ENCODE peak calls at places on chromosomes 4 and X, in nine cellular contexts. I is PC-3, U is WTC11, R is kidney epithelial cell, X is psoas muscle, F is A673, B is neural crest cell, Y is fibroblast of lung, C is HFFc6. S is an unnamed sample.

GRCh38 chr4:159434496-159435241 is 331.8 kb downstream of the RAPGEF2 start:
- DNase-seq in C (peak), U (no peak), X (no peak), F (peak), B (no peak), R (no peak), Y (peak), I (peak), S (no peak)

GRCh38 chr4:68948985-68949384 is 2.6 kb downstream of the UGT2A3 start:
- DNase-seq in B (no peak), I (no peak), C (no peak), X (no peak), F (no peak), U (no peak), Y (no peak), R (no peak), S (no peak)

GRCh38 chr4:16269742-16270522 is 43.7 kb upstream of the TAPT1 start:
- DNase-seq in C (peak), F (no peak), U (no peak), Y (peak), B (no peak), I (peak), X (no peak), R (no peak), S (no peak)

GRCh38 chr4:38290360-38290759 is 330.2 kb downstream of the PTTG2 start:
- DNase-seq in Y (peak), U (no peak), F (peak), B (no peak), R (no peak), X (no peak), C (no peak), I (peak), S (no peak)

GRCh38 chr4:90061881-90062280 is 65.3 kb upstream of the CCSER1 start:
- DNase-seq in I (peak), F (no peak), C (no peak), Y (no peak), X (no peak), R (no peak), U (no peak), B (no peak), S (no peak)

GRCh38 chrX:63934160-63934559 is 149.1 kb upstream of the ARHGEF9 start:
- DNase-seq in Y (no peak), U (no peak), F (no peak), C (no peak), B (no peak), I (no peak), R (no peak), X (no peak), S (no peak)

GRCh38 chr4:182928061-182928460 is 10.9 kb upstream of the DCTD start:
- DNase-seq in I (no peak), Y (no peak), B (no peak), C (no peak), R (no peak), F (peak), U (peak), X (no peak), S (no peak)

GRCh38 chrX:21740329-21741274 is 17.3 kb downstream of the SMPX start:
- DNase-seq in Y (peak), U (no peak), I (no peak), R (no peak), B (no peak), C (no peak), X (peak), F (peak), S (no peak)

GRCh38 chrX:39859991-39860861 is 237.5 kb downstream of the BCOR start:
- DNase-seq in U (peak), I (peak), R (peak), X (no peak), C (peak), F (no peak), B (no peak), Y (peak), S (no peak)

GRCh38 chr4:34939073-34939472 is 1305.2 kb downstream of the ARAP2 start:
- DNase-seq in C (no peak), X (no peak), U (no peak), R (no peak), Y (no peak), F (no peak), B (no peak), I (no peak), S (no peak)

GRCh38 chrX:153379971-153380581 is 21.1 kb downstream of the PNMA6E start:
- DNase-seq in X (no peak), I (no peak), Y (no peak), B (no peak), F (peak), R (no peak), U (no peak), C (no peak), S (no peak)

GRCh38 chrX:12992544-12993118 is 17.7 kb downstream of the TMSB4X start:
- DNase-seq in I (no peak), C (no peak), Y (no peak), R (no peak), B (no peak), U (no peak), F (no peak), X (no peak), S (no peak)

GRCh38 chr4:147388016-147388415 is 92.9 kb upstream of the EDNRA start:
- DNase-seq in Y (no peak), X (no peak), F (no peak), I (no peak), R (no peak), U (no peak), C (no peak), B (no peak), S (no peak)

GRCh38 chr4:5802565-5802964 is 90.3 kb downstream of the CRMP1 start:
- DNase-seq in X (no peak), C (no peak), R (no peak), U (no peak), F (no peak), B (no peak), Y (no peak), I (no peak), S (no peak)

GRCh38 chr4:23455482-23455881 is 434.4 kb downstream of the PPARGC1A start:
- DNase-seq in B (peak), R (no peak), C (no peak), U (peak), X (no peak), F (no peak), I (peak), Y (peak), S (peak)

GRCh38 chrX:69072486-69073006 is 92.7 kb downstream of the PJA1 start:
- DNase-seq in I (no peak), U (no peak), B (no peak), R (no peak), C (no peak), Y (no peak), F (no peak), X (no peak), S (no peak)

GRCh38 chr4:7988437-7988836 is 48.8 kb upstream of the AFAP1 start:
- DNase-seq in B (no peak), C (peak), I (peak), X (no peak), F (no peak), U (no peak), Y (peak), R (no peak), S (no peak)

GRCh38 chrX:154517101-154517781 is 1.2 kb upstream of the FAM3A start:
- DNase-seq in C (no peak), F (no peak), X (no peak), Y (peak), B (no peak), R (no peak), I (no peak), U (peak), S (peak)

GRCh38 chr4:118318931-118319330 is 33.9 kb downstream of the PRSS12 start:
- DNase-seq in R (no peak), C (no peak), I (no peak), Y (no peak), B (no peak), F (no peak), X (no peak), U (no peak), S (no peak)

GRCh38 chrX:71859637-71860036 is 51.0 kb upstream of the NHSL2 start:
- DNase-seq in F (peak), R (no peak), Y (peak), B (peak), X (no peak), I (peak), C (peak), U (no peak), S (peak)

GRCh38 chrX:77937291-77937690 is 26.8 kb downstream of the ATP7A start:
- DNase-seq in I (peak), B (no peak), C (peak), R (no peak), U (no peak), X (no peak), F (no peak), Y (peak), S (no peak)

GRCh38 chr4:77284036-77284435 is 127.0 kb downstream of the CCNG2 start:
- DNase-seq in C (no peak), B (no peak), X (no peak), F (no peak), I (no peak), R (no peak), U (no peak), Y (no peak), S (no peak)

GRCh38 chr4:14877246-14878220 is 124.7 kb upstream of the CPEB2 start:
- DNase-seq in Y (no peak), C (no peak), R (no peak), F (peak), X (no peak), U (no peak), I (no peak), B (no peak), S (no peak)

DNA sequence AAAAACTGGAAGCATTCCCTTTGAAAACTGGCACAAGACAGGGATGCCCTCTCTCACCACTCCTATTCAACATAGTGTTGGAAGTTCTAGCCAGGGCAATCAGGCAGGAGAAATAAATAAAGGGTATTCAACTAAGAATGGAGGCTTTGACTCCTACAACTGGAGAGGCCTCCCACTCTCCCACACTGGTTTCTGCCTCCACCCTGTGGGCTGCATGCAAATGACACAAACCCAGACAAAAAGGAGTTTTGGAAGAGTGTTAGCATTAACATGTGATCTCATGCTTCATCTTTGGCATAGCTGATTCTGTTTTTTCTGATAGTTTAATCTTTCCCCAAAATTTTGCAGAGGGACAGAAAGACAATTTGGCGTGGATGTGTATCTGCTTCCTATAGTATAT is 80.8 kb upstream of the IQCM start:
- DNase-seq in B (no peak), X (no peak), Y (peak), I (peak), U (peak), C (peak), R (no peak), F (peak), S (peak)
- TF ChIP-seq CTCF in B (peak), X (no peak), Y (peak), I (peak), U (no peak), C (peak), R (peak), F (peak), S (peak)

GRCh38 chr4:175536852-175537453 is 275.1 kb downstream of the GPM6A start:
- DNase-seq in X (no peak), U (no peak), Y (peak), I (peak), C (peak), R (peak), B (peak), F (peak), S (peak)
- TF ChIP-seq CTCF in X (peak), U (peak), Y (peak), I (peak), C (peak), R (peak), B (peak), F (peak), S (peak)

GRCh38 chr4:144564358-144564757 is 81.6 kb upstream of the HHIP start:
- DNase-seq in X (no peak), U (no peak), C (no peak), B (no peak), I (peak), R (no peak), F (no peak), Y (no peak), S (no peak)

GRCh38 chr4:144557404-144557803 is 88.6 kb upstream of the HHIP start:
- DNase-seq in Y (peak), R (no peak), X (no peak), I (peak), B (no peak), C (peak), U (no peak), F (no peak), S (no peak)

GRCh38 chr4:144565558-144566195 is 80.3 kb upstream of the HHIP start:
- DNase-seq in F (no peak), B (no peak), U (no peak), Y (no peak), X (no peak), I (no peak), R (no peak), C (peak), S (no peak)

GRCh38 chr4:144556636-144557035 is 89.3 kb upstream of the HHIP start:
- DNase-seq in B (no peak), C (no peak), R (no peak), Y (no peak), U (no peak), X (no peak), I (no peak), F (no peak), S (no peak)

DNA sequence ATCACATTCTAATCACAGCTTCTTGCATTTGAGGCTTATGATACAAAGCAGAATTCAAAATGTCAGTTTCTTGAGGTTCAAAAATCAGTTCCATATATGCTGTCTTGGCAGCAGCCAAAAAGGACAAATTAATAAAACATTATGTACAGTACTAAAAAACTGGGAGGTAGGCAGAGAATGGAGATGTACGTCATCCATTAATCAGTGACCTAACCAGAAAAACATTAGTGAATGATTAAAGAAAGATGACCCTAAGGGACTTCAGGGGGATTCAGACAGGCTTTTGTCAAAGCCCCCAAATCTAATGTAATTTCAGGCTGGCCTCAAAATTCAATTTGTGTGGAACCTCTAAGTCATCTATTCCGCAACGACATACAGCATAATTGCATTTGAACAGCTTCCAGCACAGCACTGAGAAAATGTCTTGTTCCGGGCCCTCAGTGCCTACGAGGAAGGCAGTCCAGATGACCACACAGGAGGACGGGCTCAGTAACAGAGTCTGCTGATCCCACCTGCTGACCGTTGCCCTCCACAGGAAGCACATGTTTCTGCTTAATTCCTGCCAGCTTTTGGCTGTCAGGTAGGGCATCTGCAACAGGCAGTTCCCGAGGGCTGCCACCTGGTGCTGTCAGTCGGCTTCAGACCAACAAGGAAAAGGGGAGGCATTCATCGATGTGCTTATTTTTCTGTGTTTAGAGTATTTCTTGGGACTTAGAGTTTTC is 83.8 kb upstream of the HHIP start:
- DNase-seq in Y (no peak), U (peak), F (no peak), B (no peak), X (no peak), I (no peak), C (no peak), R (no peak), S (peak)
- TF ChIP-seq CTCF in Y (no peak), U (no peak), F (no peak), B (no peak), X (no peak), I (no peak), C (no peak), R (peak), S (no peak)

GRCh38 chr4:130203571-130203970 is 1107.6 kb downstream of the C4orf33 start:
- DNase-seq in I (no peak), Y (no peak), C (no peak), F (no peak), B (no peak), R (no peak), U (no peak), X (no peak), S (no peak)
- TF ChIP-seq CTCF in I (no peak), Y (no peak), C (no peak), F (no peak), B (no peak), R (no peak), U (no peak), X (no peak), S (no peak)

GRCh38 chr4:107044170-107044569 is 8.1 kb upstream of the DKK2 start:
- DNase-seq in X (no peak), B (no peak), F (no peak), R (no peak), Y (no peak), I (peak), U (no peak), C (no peak), S (no peak)
- TF ChIP-seq CTCF in X (no peak), B (peak), F (peak), R (peak), Y (peak), I (peak), U (no peak), C (peak), S (no peak)

S was measured in nephron progenitor cell.